ENCODE peak calls at places on chromosomes 11 and 22, in four cellular contexts. M, T, Z and I are unnamed samples.
A peak's percentile ranks its signal among the peaks of the same experiment; 100 is the strongest.

GRCh38 chr11:81494431-81494830 is 1239.2 kb downstream of the FAM181B start:
- DNase-seq in M (no peak), Z (no peak), T (no peak), I (no peak)

GRCh38 chr11:68224606-68225005 is 11.5 kb upstream of the KMT5B start:
- DNase-seq in Z (no peak), M (no peak), T (no peak), I (no peak)

GRCh38 chr11:66845143-66845875 is 2.1 kb downstream of the RCE1 start:
- DNase-seq in T (no peak), M (no peak), Z (peak; percentile 21), I (peak; percentile 25)

GRCh38 chr11:122095950-122096942 is 19.8 kb downstream of the BLID start:
- DNase-seq in T (no peak), M (no peak), Z (no peak), I (no peak)

GRCh38 chr11:86486261-86487030 is 111.8 kb downstream of the CCDC81 start:
- DNase-seq in Z (no peak), M (no peak), T (no peak), I (peak; percentile 26)

GRCh38 chr11:79052539-79052938 is 388.3 kb downstream of the TENM4 start:
- DNase-seq in T (no peak), M (no peak), Z (no peak), I (no peak)

GRCh38 chr11:70365536-70365912 is 32.8 kb upstream of the CTTN start:
- DNase-seq in M (no peak), Z (no peak), T (no peak), I (no peak)

GRCh38 chr11:77436969-77437368 is 36.9 kb downstream of the PAK1 start:
- DNase-seq in T (no peak), Z (no peak), M (no peak), I (no peak)

GRCh38 chr11:369336-370018 is at the start of gene B4GALNT4:
- DNase-seq in M (no peak), T (no peak), Z (no peak), I (no peak)

GRCh38 chr11:66864172-66864901 is 7.5 kb downstream of the LRFN4 start:
- DNase-seq in M (no peak), Z (no peak), T (no peak), I (peak; percentile 74)

GRCh38 chr11:111731839-111732238 is 34.4 kb downstream of the PPP2R1B start:
- DNase-seq in M (no peak), Z (no peak), T (no peak), I (no peak)

GRCh38 chr22:47016636-47017035 is 254.2 kb downstream of the TBC1D22A start:
- DNase-seq in T (no peak), M (no peak), Z (no peak), I (peak; percentile 8)

GRCh38 chr11:60206616-60207015 is 23.7 kb upstream of the MS4A6A start:
- DNase-seq in T (no peak), M (no peak), Z (no peak), I (no peak)

GRCh38 chr11:289706-290620 is 1.0 kb downstream of the PGGHG start:
- DNase-seq in T (peak; percentile 42), M (no peak), Z (peak; percentile 60), I (peak; percentile 76)

GRCh38 chr11:10436224-10436623 is 18.8 kb upstream of the AMPD3 start:
- DNase-seq in M (no peak), T (no peak), Z (no peak), I (no peak)

GRCh38 chr11:128963744-128964340 is 21.2 kb upstream of the TP53AIP1 start:
- DNase-seq in T (no peak), Z (no peak), M (no peak), I (no peak)

GRCh38 chr11:10488121-10488580 is 33.1 kb downstream of the AMPD3 start:
- DNase-seq in M (no peak), Z (no peak), T (no peak), I (peak; percentile 37)

GRCh38 chr11:66268953-66269906 is 791 bp downstream of the RAB1B start:
- DNase-seq in M (no peak), T (peak; percentile 20), Z (no peak), I (peak; percentile 83)

GRCh38 chr11:93541884-93542752 is 1.1 kb downstream of the SMCO4 start:
- DNase-seq in Z (peak; percentile 72), T (peak; percentile 26), M (no peak), I (peak; percentile 58)

GRCh38 chr22:39487826-39488520 is 14.1 kb upstream of the MIEF1 start:
- DNase-seq in T (no peak), M (no peak), Z (no peak), I (peak; percentile 85)

GRCh38 chr11:97502201-97502600 is 1112.4 kb downstream of the JRKL start:
- DNase-seq in Z (no peak), M (no peak), T (no peak), I (no peak)

GRCh38 chr22:45612940-45613339 is 58.7 kb upstream of the ATXN10 start:
- DNase-seq in T (no peak), M (no peak), Z (no peak), I (no peak)

GRCh38 chr22:47575291-47575690 is 812.8 kb downstream of the TBC1D22A start:
- DNase-seq in Z (no peak), M (no peak), T (no peak), I (no peak)

GRCh38 chr11:67283490-67283963 is 5.6 kb upstream of the ANKRD13D start:
- DNase-seq in Z (peak; percentile 60), M (no peak), T (no peak), I (no peak)

GRCh38 chr22:45952553-45952952 is 24.4 kb downstream of the WNT7B start:
- DNase-seq in Z (no peak), M (no peak), T (no peak), I (peak; percentile 59)

GRCh38 chr11:75836422-75836821 is 21.4 kb downstream of the UVRAG start:
- DNase-seq in T (no peak), Z (no peak), M (no peak), I (no peak)

GRCh38 chr11:10514210-10514609 is 26.8 kb downstream of the RNF141 start:
- DNase-seq in M (no peak), T (no peak), Z (no peak), I (no peak)

GRCh38 chr22:20966883-20967696 is at the start of gene AIFM3:
- DNase-seq in M (no peak), Z (peak; percentile 49), T (no peak), I (peak; percentile 84)

GRCh38 chr11:45067966-45068365 is 78.5 kb upstream of the PRDM11 start:
- DNase-seq in M (no peak), Z (no peak), T (no peak), I (no peak)

GRCh38 chr11:124394408-124394807 is 4.4 kb downstream of the OR8B3 start:
- DNase-seq in M (peak; percentile 45), T (no peak), Z (no peak), I (no peak)

GRCh38 chr22:44363980-44364749 is 51.4 kb upstream of the SHISAL1 start:
- DNase-seq in T (no peak), M (no peak), Z (peak; percentile 68), I (no peak)
- H3K4me3 ChIP-seq in T (no peak overlapping the region), M (no peak overlapping the region), Z (no peak overlapping the region), I (no peak overlapping the region)

GRCh38 chr11:2955896-2956476 is 26.8 kb upstream of the PHLDA2 start:
- DNase-seq in Z (no peak), M (no peak), T (no peak), I (no peak)

GRCh38 chr11:2964782-2965181 is 27.3 kb downstream of the NAP1L4 start:
- DNase-seq in Z (no peak), M (no peak), T (no peak), I (no peak)

GRCh38 chr11:2963112-2963754 is 28.9 kb downstream of the NAP1L4 start:
- DNase-seq in Z (no peak), T (no peak), M (no peak), I (no peak)

DNA sequence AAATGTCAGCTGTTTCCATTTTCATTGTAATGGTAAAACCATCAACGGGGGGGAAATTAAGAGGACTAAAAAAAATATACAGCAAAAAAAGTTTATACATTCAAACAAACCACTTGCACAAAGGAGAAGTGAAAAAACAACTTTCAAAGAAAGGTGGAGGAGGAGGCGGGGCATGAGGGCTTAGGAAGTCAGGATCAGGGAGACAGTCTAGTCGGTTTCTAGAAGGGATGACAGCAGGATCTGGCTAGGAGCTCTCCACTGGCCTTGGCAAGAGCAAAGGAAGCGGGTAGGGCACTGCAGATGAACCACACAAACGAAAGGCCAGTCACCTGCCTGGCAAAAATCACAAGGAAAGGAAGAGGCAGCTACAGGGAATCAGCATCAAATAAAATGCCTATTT is 31.0 kb downstream of the NAP1L4 start:
- DNase-seq in Z (no peak), T (no peak), M (no peak), I (no peak)
- H3K4me1 ChIP-seq in Z (peaks cover 14% of the 10 kb centered on the region), T (no peaks in the 10 kb centered on the region), M (no peaks in the 10 kb centered on the region), I (no peaks in the 10 kb centered on the region)

GRCh38 chr22:50252081-50253045 is 1.3 kb upstream of the HDAC10 start:
- DNase-seq in M (no peak), Z (peak; percentile 88), T (peak; percentile 71), I (peak; percentile 85)
- H3K4me3 ChIP-seq in M (peak overlapping the region; percentile 77), Z (no peak overlapping the region), T (peak overlapping the region; percentile 77), I (peak overlapping the region; percentile 89)

GRCh38 chr11:57770793-57771192 is 9.2 kb downstream of the CTNND1 start:
- DNase-seq in T (no peak), M (no peak), Z (no peak), I (no peak)
- H3K4me1 ChIP-seq in T (peaks cover 30% of the 10 kb centered on the region), M (peaks cover 93% of the 10 kb centered on the region), Z (peaks cover 84% of the 10 kb centered on the region), I (peaks cover 75% of the 10 kb centered on the region)

GRCh38 chr11:116929393-116930090 is 92.1 kb upstream of the APOA1 start:
- DNase-seq in Z (no peak), T (no peak), M (no peak), I (no peak)
- H3K4me3 ChIP-seq in Z (no peak overlapping the region), T (no peak overlapping the region), M (peak overlapping the region; percentile 24), I (no peak overlapping the region)

GRCh38 chr11:134215836-134216235 is 7.9 kb downstream of the NCAPD3 start:
- DNase-seq in Z (no peak), T (no peak), M (no peak), I (no peak)
- H3K4me1 ChIP-seq in Z (no peaks in the 10 kb centered on the region), T (no peaks in the 10 kb centered on the region), M (no peaks in the 10 kb centered on the region), I (no peaks in the 10 kb centered on the region)

GRCh38 chr11:118631510-118631909 is 24.1 kb downstream of the PHLDB1 start:
- DNase-seq in T (no peak), Z (no peak), M (no peak), I (no peak)
- H3K4me3 ChIP-seq in T (no peak overlapping the region), Z (no peak overlapping the region), M (no peak overlapping the region), I (no peak overlapping the region)

DNA sequence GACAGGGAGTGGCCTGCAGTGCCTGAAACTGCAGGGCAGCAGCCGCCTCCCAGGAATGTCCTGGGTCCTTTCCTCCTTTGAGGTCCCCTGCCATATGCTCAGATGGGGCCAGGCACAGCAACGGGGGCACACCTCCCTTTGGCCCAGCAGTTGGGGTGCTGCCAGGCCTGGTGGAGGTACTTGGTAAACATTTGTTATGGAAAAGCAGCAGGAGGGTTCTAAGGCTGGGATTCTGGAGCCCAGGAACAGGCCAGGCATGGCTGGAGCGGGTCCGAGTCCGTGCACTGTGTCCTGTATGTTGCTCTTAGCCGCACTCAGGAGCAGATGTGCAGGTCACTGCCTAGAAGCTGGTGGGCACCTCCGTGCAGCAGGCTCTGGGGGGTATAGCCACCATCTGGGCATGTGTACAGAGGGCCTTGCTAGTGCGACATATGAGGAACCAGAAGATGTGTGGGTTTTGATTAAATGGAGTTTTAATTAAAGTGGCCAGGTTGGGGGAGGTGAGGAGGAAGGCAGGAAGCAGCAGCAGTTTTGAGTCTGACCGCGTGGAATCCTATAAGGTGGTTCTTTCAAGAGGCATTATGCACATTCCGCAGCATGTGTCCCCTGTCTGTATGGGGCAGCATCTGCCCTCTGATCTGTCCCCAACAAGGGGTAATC is 1.5 kb downstream of the ADORA2A start:
- DNase-seq in Z (peak; percentile 63), M (no peak), T (no peak), I (no peak)
- H3K4me1 ChIP-seq in Z (peaks cover 60% of the 10 kb centered on the region), M (peaks cover 39% of the 10 kb centered on the region), T (no peaks in the 10 kb centered on the region), I (peaks cover 41% of the 10 kb centered on the region)

GRCh38 chr11:19988598-19988997 is 171.7 kb downstream of the DBX1 start:
- DNase-seq in M (no peak), T (no peak), Z (no peak), I (peak; percentile 63)
- H3K4me3 ChIP-seq in M (no peak overlapping the region), T (no peak overlapping the region), Z (no peak overlapping the region), I (no peak overlapping the region)

GRCh38 chr11:19576054-19576453 is 136.6 kb upstream of the NAV2 start:
- DNase-seq in Z (no peak), T (no peak), M (no peak), I (no peak)
- H3K4me1 ChIP-seq in Z (peaks cover 51% of the 10 kb centered on the region), T (no peaks in the 10 kb centered on the region), M (peaks cover 65% of the 10 kb centered on the region), I (peaks cover 31% of the 10 kb centered on the region)